ENCODE peak calls at places on chromosomes 1 and 21, in nine cellular contexts. H is lung; X is CD8-positive, alpha-beta T cell; U is transverse colon; I is fibroblast of pulmonary artery; D is mesothelial cell of epicardium; C is SK-N-SH; M is PC-9; P is glutamatergic neuron. E is an unnamed sample.

GRCh38 chr1:6052543-6053205 is 7.0 kb downstream of the KCNAB2 start:
- DNase-seq in X (peak), I (peak), D (peak), P (peak), M (peak), H (peak), C (peak), U (peak), E (no peak)

GRCh38 chr1:220990417-220991337 is 111.4 kb downstream of the HLX start:
- DNase-seq in M (no peak), H (no peak), D (no peak), X (no peak), I (peak), P (no peak), C (no peak), U (no peak), E (no peak)

GRCh38 chr1:6603851-6604558 is 1.3 kb upstream of the KLHL21 start:
- DNase-seq in M (peak), C (no peak), P (no peak), H (peak), X (no peak), I (peak), U (peak), D (peak), E (peak)

GRCh38 chr1:67614511-67614934 is 70.5 kb upstream of the GADD45A start:
- DNase-seq in X (no peak), M (peak), U (no peak), C (no peak), I (peak), D (no peak), P (no peak), H (no peak), E (no peak)

GRCh38 chr1:170663441-170664282 is at the start of gene PRRX1:
- DNase-seq in C (no peak), P (no peak), U (no peak), M (no peak), X (no peak), I (peak), H (no peak), D (no peak), E (no peak)

GRCh38 chr1:34709547-34709946 is 45.3 kb upstream of the GJB5 start:
- DNase-seq in D (no peak), X (no peak), U (no peak), P (no peak), C (no peak), M (peak), I (peak), H (no peak), E (no peak)

GRCh38 chr1:67213164-67213563 is 46.9 kb downstream of the IL23R start:
- DNase-seq in P (no peak), D (no peak), X (no peak), M (no peak), H (no peak), C (peak), U (no peak), I (peak), E (no peak)

GRCh38 chr1:208093046-208093445 is 151.1 kb downstream of the PLXNA2 start:
- DNase-seq in X (no peak), I (no peak), C (no peak), D (no peak), U (no peak), P (no peak), M (no peak), H (no peak), E (no peak)

GRCh38 chr1:3788756-3789420 is 7.4 kb downstream of the LRRC47 start:
- DNase-seq in M (no peak), H (no peak), P (no peak), D (no peak), C (no peak), U (no peak), X (no peak), I (no peak), E (peak)

GRCh38 chr1:10080523-10080922 is 47.8 kb downstream of the UBE4B start:
- DNase-seq in H (no peak), D (no peak), X (no peak), P (no peak), C (no peak), U (no peak), I (no peak), M (no peak), E (no peak)

GRCh38 chr1:205442051-205442721 is 13.7 kb downstream of the BLACAT1 start:
- DNase-seq in H (peak), X (no peak), U (no peak), C (no peak), M (peak), I (no peak), P (no peak), D (no peak), E (peak)

GRCh38 chr1:165891461-165891860 is 64.0 kb downstream of the UCK2 start:
- DNase-seq in U (no peak), I (no peak), D (no peak), X (no peak), C (no peak), H (no peak), M (no peak), P (no peak), E (no peak)

GRCh38 chr21:39911286-39911685 is 44.0 kb downstream of the PCP4 start:
- DNase-seq in M (no peak), C (no peak), D (no peak), P (no peak), U (no peak), I (no peak), H (no peak), X (no peak), E (no peak)

GRCh38 chr1:159993911-159994310 is 37.9 kb downstream of the PIGM start:
- DNase-seq in H (no peak), U (no peak), P (no peak), M (no peak), D (no peak), C (no peak), X (no peak), I (no peak), E (no peak)

GRCh38 chr21:18170221-18170620 is 74.4 kb upstream of the CHODL start:
- DNase-seq in C (no peak), X (no peak), M (no peak), I (no peak), P (no peak), U (no peak), H (no peak), D (no peak), E (no peak)

GRCh38 chr1:18899363-18900049 is 2.8 kb downstream of the ALDH4A1 start:
- DNase-seq in U (no peak), P (no peak), X (no peak), H (no peak), D (no peak), M (no peak), C (no peak), I (no peak), E (no peak)

GRCh38 chr1:12542138-12542465 is 75.9 kb downstream of the DHRS3 start:
- DNase-seq in P (no peak), X (no peak), M (no peak), D (no peak), I (no peak), H (no peak), U (no peak), C (no peak), E (no peak)

GRCh38 chr1:3306583-3307285 is 147.7 kb upstream of the ARHGEF16 start:
- DNase-seq in X (no peak), D (no peak), U (no peak), P (no peak), H (no peak), I (peak), M (no peak), C (no peak), E (no peak)

GRCh38 chr1:39925727-39926342 is 24.1 kb upstream of the MYCL start:
- DNase-seq in D (no peak), C (no peak), I (peak), P (no peak), M (no peak), U (no peak), X (no peak), H (no peak), E (no peak)

GRCh38 chr1:79042117-79042516 is 35.6 kb upstream of the ADGRL4 start:
- DNase-seq in U (no peak), H (no peak), I (peak), C (no peak), X (no peak), P (no peak), D (no peak), M (no peak), E (no peak)

GRCh38 chr1:8194481-8195227 is 123.3 kb upstream of the SLC45A1 start:
- DNase-seq in D (no peak), U (no peak), C (no peak), P (no peak), I (peak), H (no peak), X (no peak), M (peak), E (peak)

GRCh38 chr1:43206721-43207228 is 34.6 kb downstream of the CFAP57 start:
- DNase-seq in D (peak), C (no peak), U (no peak), X (no peak), P (no peak), I (peak), H (peak), M (peak), E (peak)

GRCh38 chr1:232704694-232705680 is 75.1 kb upstream of the SIPA1L2 start:
- DNase-seq in C (peak), D (no peak), M (no peak), P (no peak), H (peak), I (peak), X (no peak), U (peak), E (no peak)

GRCh38 chr1:116875391-116875790 is 34.3 kb upstream of the PTGFRN start:
- DNase-seq in D (no peak), U (no peak), X (no peak), P (no peak), M (no peak), H (no peak), I (no peak), C (no peak), E (no peak)

GRCh38 chr1:150182233-150182632 is 32.5 kb downstream of the PLEKHO1 start:
- DNase-seq in M (no peak), H (no peak), C (no peak), D (no peak), I (no peak), U (no peak), X (no peak), P (no peak), E (no peak)

DNA sequence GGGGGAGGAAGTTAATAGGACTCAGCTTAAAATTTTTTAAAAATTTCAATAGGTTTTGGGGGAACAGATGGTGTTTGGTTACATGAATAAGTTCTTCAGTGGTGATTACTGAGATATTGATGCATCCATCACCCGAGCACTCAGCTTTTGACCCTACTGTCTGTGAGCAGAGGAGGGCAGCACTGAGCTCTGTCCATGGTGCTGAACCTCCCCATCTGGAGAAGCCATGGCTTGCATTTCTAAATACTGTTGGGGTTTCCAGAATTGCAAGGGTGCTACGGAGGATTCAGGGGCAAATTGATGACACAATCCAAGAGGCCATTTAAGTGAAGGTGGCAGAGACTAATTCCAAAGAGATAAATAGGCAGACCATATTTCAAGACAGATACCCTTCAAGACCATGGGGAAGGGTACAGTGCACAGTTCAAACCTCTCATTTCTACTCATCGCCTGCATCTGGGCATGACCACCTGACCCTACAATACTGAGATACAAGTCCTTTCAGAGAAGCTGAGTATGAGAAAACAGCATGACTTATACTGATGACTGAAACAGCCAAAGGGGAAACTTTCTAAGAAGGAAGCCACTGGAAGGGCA is 17.2 kb downstream of the SYT2 start:
- DNase-seq in U (peak), D (peak), H (peak), C (peak), X (peak), M (peak), I (peak), P (peak), E (no peak)
- TF ChIP-seq CTCF in U (peak), D (peak), H (peak), C (peak), X (no peak), M (peak), I (peak), P (peak), E (peak)

GRCh38 chr1:47738560-47739182 is 258.5 kb downstream of the TRABD2B start:
- DNase-seq in M (peak), I (peak), D (peak), U (peak), X (no peak), C (peak), H (peak), P (peak), E (peak)
- TF ChIP-seq CTCF in M (peak), I (peak), D (peak), U (peak), X (no peak), C (peak), H (peak), P (peak), E (peak)

DNA sequence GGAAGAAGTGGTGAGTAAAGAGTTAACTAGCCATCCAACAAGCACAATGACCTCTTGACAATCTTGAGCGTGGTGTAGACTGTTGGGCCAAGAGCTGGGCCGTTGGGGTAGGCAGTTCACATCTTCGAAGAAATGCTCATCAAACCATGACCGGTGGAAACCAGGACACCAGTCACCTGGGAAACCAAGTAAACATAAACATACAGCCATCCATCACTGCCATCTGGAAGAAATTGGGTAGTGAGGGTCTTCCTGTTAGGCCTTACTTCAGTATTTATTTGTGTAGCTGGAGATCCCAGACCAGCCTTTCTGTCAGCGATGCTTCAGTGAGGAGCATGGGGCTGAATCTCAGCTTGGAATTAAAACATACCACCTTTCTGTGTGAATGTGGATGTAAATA is 108.1 kb upstream of the HAO2 start:
- DNase-seq in C (no peak), D (no peak), M (no peak), P (no peak), I (no peak), H (no peak), X (no peak), U (no peak), E (no peak)
- TF ChIP-seq CTCF in C (no peak), D (no peak), M (no peak), P (no peak), I (no peak), H (no peak), X (no peak), U (no peak), E (no peak)

GRCh38 chr1:229158317-229159294 is 112.3 kb upstream of the RAB4A start:
- DNase-seq in X (no peak), H (peak), P (no peak), M (no peak), D (no peak), U (no peak), I (no peak), C (no peak), E (no peak)

GRCh38 chr1:229159668-229160544 is 111.0 kb upstream of the RAB4A start:
- DNase-seq in D (no peak), I (no peak), U (no peak), M (no peak), P (no peak), X (no peak), C (no peak), H (no peak), E (no peak)

GRCh38 chr1:229153955-229154548 is 116.9 kb upstream of the RAB4A start:
- DNase-seq in D (no peak), I (no peak), C (no peak), H (no peak), M (no peak), X (no peak), P (no peak), U (no peak), E (no peak)

GRCh38 chr1:229155472-229155871 is 115.4 kb upstream of the RAB4A start:
- DNase-seq in C (no peak), M (no peak), U (no peak), P (no peak), H (no peak), I (no peak), D (no peak), X (no peak), E (no peak)

DNA sequence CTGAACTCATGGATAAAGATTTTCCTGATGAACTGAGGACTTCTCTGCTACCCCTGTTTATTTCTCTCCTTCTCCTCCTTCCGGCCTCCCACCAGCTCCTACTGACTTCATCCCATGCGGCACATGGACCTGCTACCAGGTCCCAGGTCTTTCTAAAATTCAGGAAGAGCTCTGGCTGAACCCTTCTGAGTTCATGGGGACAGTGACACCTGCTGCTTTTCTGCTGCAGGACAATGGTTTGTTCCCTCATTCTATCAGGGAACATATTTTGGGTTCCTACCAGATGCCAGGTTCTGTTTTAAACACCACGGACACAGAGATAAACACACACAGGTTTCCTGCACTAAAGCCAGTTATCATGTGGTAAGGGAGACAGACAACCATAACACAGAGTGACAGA is 114.1 kb upstream of the RAB4A start:
- DNase-seq in M (no peak), X (no peak), U (peak), P (no peak), D (no peak), H (no peak), C (peak), I (peak), E (no peak)
- TF ChIP-seq CTCF in M (no peak), X (no peak), U (peak), P (no peak), D (peak), H (peak), C (peak), I (peak), E (peak)

GRCh38 chr1:54971317-54971791 is 9.1 kb upstream of the TMEM61 start:
- DNase-seq in D (peak), P (no peak), C (no peak), U (no peak), H (no peak), I (no peak), M (peak), X (no peak), E (peak)

GRCh38 chr1:54970901-54971300 is 9.5 kb upstream of the TMEM61 start:
- DNase-seq in U (no peak), C (no peak), X (no peak), M (no peak), P (no peak), D (no peak), I (no peak), H (no peak), E (no peak)

GRCh38 chr1:54972436-54972835 is 8.0 kb upstream of the TMEM61 start:
- DNase-seq in P (no peak), M (no peak), H (no peak), D (no peak), U (no peak), X (no peak), C (no peak), I (no peak), E (peak)

GRCh38 chr1:54975709-54976108 is 4.7 kb upstream of the TMEM61 start:
- DNase-seq in M (no peak), U (no peak), I (no peak), X (no peak), D (peak), C (no peak), H (no peak), P (no peak), E (peak)

GRCh38 chr1:54973205-54973921 is 7.1 kb upstream of the TMEM61 start:
- DNase-seq in H (no peak), U (no peak), M (no peak), X (no peak), P (peak), D (peak), I (peak), C (peak), E (peak)
- TF ChIP-seq CTCF in H (no peak), U (peak), M (peak), X (no peak), P (no peak), D (no peak), I (peak), C (peak), E (peak)